ENCODE peak calls at places on chromosome 5, in six cellular contexts. P, X, F, H, B and D are unnamed samples.

GRCh38 chr5:178483620-178484019 is 106.6 kb downstream of the COL23A1 start:
- DNase-seq in P (no peak), X (no peak), F (no peak), H (peak), B (no peak), D (no peak)

GRCh38 chr5:141848771-141849370 is 29.3 kb downstream of the PCDH1 start:
- DNase-seq in P (peak), X (no peak), F (peak), H (no peak), B (peak), D (peak)

GRCh38 chr5:39224196-39224754 is 4.9 kb upstream of the FYB1 start:
- DNase-seq in P (no peak), X (no peak), F (no peak), H (no peak), B (peak), D (no peak)

GRCh38 chr5:108801776-108802175 is 54.1 kb downstream of the FER start:
- DNase-seq in P (no peak), X (no peak), F (no peak), H (no peak), B (peak), D (no peak)

GRCh38 chr5:58366461-58366860 is 93.4 kb downstream of the PLK2 start:
- DNase-seq in P (no peak), X (peak), F (no peak), H (no peak), B (no peak), D (no peak)

GRCh38 chr5:157862183-157862851 is 3.4 kb upstream of the CLINT1 start:
- DNase-seq in P (no peak), X (no peak), F (no peak), H (no peak), B (no peak), D (no peak)

GRCh38 chr5:104267282-104268015 is 704.9 kb upstream of the NUDT12 start:
- DNase-seq in P (no peak), X (no peak), F (no peak), H (no peak), B (no peak), D (no peak)

GRCh38 chr5:177985430-177986040 is 10.5 kb downstream of the PROP1 start:
- DNase-seq in P (no peak), X (no peak), F (no peak), H (no peak), B (no peak), D (no peak)

GRCh38 chr5:93573627-93573974 is 7.4 kb downstream of the NR2F1-AS1 start:
- DNase-seq in P (no peak), X (no peak), F (no peak), H (no peak), B (no peak), D (no peak)

GRCh38 chr5:137613554-137614265 is 114.6 kb upstream of the SPOCK1 start:
- DNase-seq in P (no peak), X (no peak), F (no peak), H (no peak), B (no peak), D (no peak)

GRCh38 chr5:19837536-19838179 is 150.3 kb downstream of the CDH18 start:
- DNase-seq in P (no peak), X (no peak), F (no peak), H (no peak), B (no peak), D (no peak)

DNA sequence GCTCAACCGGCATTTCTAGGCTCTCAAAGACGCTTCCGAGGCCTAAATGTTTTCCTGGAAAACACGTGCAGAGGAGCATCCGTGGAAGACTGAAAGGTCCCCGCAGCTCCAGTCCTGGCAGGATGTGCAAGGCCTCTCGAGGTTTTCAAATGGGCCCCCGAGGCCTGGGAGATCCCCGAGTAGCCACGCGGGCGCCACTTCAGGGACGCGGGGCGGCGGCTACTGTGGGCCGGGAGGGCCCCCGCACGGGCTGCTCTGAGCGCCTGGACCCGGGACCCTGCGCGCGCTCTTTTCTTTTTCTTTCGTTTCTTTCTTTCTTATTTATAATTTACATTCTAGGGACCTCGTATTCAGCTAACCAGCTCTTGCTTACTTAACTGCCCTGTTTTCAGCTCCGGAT is 4.3 kb upstream of the IRX2 start:
- DNase-seq in P (no peak), X (peak), F (no peak), H (no peak), B (no peak), D (peak)
- H3K27ac ChIP-seq in P (no peak), X (peak), F (no peak), H (no peak), B (no peak), D (no peak)

GRCh38 chr5:1965860-1966396 is 83.2 kb upstream of the IRX4 start:
- DNase-seq in P (no peak), X (no peak), F (no peak), H (no peak), B (no peak), D (peak)

GRCh38 chr5:1971944-1972343 is 89.2 kb upstream of the IRX4 start:
- DNase-seq in P (no peak), X (no peak), F (no peak), H (peak), B (no peak), D (no peak)

GRCh38 chr5:1966461-1966860 is 83.7 kb upstream of the IRX4 start:
- DNase-seq in P (no peak), X (no peak), F (no peak), H (peak), B (no peak), D (no peak)

GRCh38 chr5:1963941-1964451 is 81.3 kb upstream of the IRX4 start:
- DNase-seq in P (no peak), X (no peak), F (no peak), H (no peak), B (no peak), D (peak)

GRCh38 chr5:1967716-1968115 is 85.0 kb upstream of the IRX4 start:
- DNase-seq in P (no peak), X (no peak), F (no peak), H (peak), B (no peak), D (no peak)
- H3K27ac ChIP-seq in P (no peak), X (no peak), F (no peak), H (no peak), B (no peak), D (no peak)

DNA sequence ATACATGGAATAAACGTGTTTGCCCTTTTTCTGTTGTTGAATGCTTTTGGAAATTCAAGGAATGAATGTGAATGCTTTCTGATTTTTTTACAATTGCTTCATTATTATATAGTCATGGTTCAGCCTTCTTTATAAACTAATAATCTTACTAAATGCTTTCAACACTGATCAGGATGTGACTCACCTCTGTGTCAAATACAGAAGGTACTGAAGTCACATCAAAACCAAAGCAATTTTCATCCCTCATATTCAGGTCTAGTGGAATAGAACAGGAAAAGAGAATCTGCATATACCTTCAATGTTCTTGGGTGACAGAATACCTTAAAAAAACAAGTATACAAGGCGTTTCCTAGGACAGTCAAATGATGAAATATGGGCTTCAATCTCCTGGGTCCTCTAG is 170.7 kb downstream of the PDE4D start:
- DNase-seq in P (no peak), X (no peak), F (no peak), H (no peak), B (peak), D (no peak)
- H3K27ac ChIP-seq in P (no peak), X (no peak), F (no peak), H (no peak), B (peak), D (no peak)

GRCh38 chr5:175060264-175060663 is 335.9 kb downstream of the MSX2 start:
- DNase-seq in P (no peak), X (no peak), F (no peak), H (no peak), B (no peak), D (no peak)
- H3K27ac ChIP-seq in P (no peak), X (no peak), F (no peak), H (no peak), B (no peak), D (no peak)

GRCh38 chr5:134006119-134006514 is 1.3 kb upstream of the VDAC1 start:
- DNase-seq in P (no peak), X (no peak), F (no peak), H (peak), B (no peak), D (no peak)
- H3K27ac ChIP-seq in P (peak), X (peak), F (peak), H (no peak), B (peak), D (peak)

DNA sequence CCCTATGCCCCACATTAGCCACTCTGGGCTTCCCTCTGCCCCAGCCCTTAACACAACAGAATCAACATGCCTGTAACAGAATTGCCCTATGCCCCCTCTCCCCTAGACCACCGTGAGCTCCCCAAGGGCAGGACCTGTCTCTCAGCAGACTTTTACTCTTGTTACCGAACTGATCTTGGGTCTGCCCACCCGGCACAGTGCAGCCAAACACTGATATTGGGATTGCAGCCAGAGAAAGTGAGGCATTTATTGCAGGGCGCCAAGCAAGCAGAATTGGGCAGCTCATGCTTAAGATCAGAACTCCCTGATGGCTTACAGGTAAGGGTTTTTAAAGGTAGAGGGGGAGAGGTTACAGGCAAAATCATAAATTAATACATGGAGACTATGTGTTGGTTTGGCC is 33.5 kb upstream of the KCNIP1 start:
- DNase-seq in P (no peak), X (no peak), F (no peak), H (no peak), B (no peak), D (peak)
- H3K27ac ChIP-seq in P (no peak), X (no peak), F (no peak), H (no peak), B (no peak), D (no peak)

DNA sequence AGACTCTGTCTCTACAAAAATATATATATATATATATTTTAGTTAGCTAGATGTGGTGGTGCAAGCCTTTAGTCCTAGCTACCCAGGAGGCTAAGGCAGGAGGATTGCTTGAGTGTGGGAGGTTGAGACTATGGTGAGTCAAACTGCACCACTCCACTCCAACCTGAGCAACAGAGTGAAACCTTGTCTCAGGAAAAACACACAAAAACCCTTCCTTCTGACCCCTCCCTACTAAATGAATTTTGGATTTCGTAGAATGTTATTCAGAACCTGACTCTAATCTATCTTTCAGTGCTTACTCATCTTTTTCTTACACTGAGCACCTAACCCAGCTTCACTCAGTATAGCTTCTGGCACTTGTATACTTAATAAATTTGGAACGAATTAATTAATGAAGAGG is 35.2 kb upstream of the IL7R start:
- DNase-seq in P (no peak), X (no peak), F (no peak), H (no peak), B (peak), D (no peak)
- H3K27ac ChIP-seq in P (no peak), X (no peak), F (no peak), H (no peak), B (no peak), D (no peak)

GRCh38 chr5:82622205-82622604 is 344.1 kb upstream of the RPS23 start:
- DNase-seq in P (no peak), X (no peak), F (no peak), H (no peak), B (no peak), D (no peak)
- H3K27ac ChIP-seq in P (no peak), X (no peak), F (no peak), H (no peak), B (no peak), D (no peak)